ENCODE peak calls at places on chromosomes 4 and X, in six cellular contexts. U, K, N, G, D and M are unnamed samples.

GRCh38 chr4:151004222-151004621 is 10.9 kb downstream of the LRBA start:
- DNase-seq in U (no peak), K (peak; percentile 77), N (no peak), G (no peak), D (no peak), M (no peak)

GRCh38 chr4:83616252-83616651 is 80.3 kb downstream of the GPAT3 start:
- DNase-seq in U (no peak), K (no peak), N (no peak), G (no peak), D (no peak), M (no peak)

GRCh38 chrX:13898084-13898483 is 81.2 kb upstream of the GPM6B start:
- DNase-seq in U (peak; percentile 72), K (peak; percentile 41), N (no peak), G (no peak), D (no peak), M (no peak)

GRCh38 chr4:89737888-89738287 is 99.1 kb downstream of the SNCA start:
- DNase-seq in U (peak; percentile 42), K (peak; percentile 58), N (peak; percentile 12), G (no peak), D (no peak), M (no peak)

GRCh38 chr4:105715692-105716278 is 7.2 kb downstream of the GSTCD start:
- DNase-seq in U (peak; percentile 74), K (peak; percentile 22), N (peak; percentile 54), G (no peak), D (no peak), M (no peak)

GRCh38 chr4:120009731-120010130 is 56.9 kb downstream of the MAD2L1 start:
- DNase-seq in U (no peak), K (peak; percentile 69), N (peak; percentile 15), G (no peak), D (no peak), M (no peak)

GRCh38 chr4:15738877-15739276 is 36.0 kb downstream of the BST1 start:
- DNase-seq in U (no peak), K (no peak), N (no peak), G (no peak), D (no peak), M (no peak)

GRCh38 chr4:72997409-72997808 is 72.1 kb downstream of the COX18 start:
- DNase-seq in U (no peak), K (peak; percentile 69), N (no peak), G (no peak), D (no peak), M (no peak)

GRCh38 chr4:85391568-85392410 is 83.2 kb upstream of the ARHGAP24 start:
- DNase-seq in U (no peak), K (no peak), N (no peak), G (no peak), D (no peak), M (no peak)

GRCh38 chr4:128481752-128482480 is 194.3 kb upstream of the PGRMC2 start:
- DNase-seq in U (no peak), K (no peak), N (no peak), G (no peak), D (no peak), M (no peak)

GRCh38 chrX:7891928-7892327 is 35.3 kb downstream of the PNPLA4 start:
- DNase-seq in U (no peak), K (no peak), N (no peak), G (no peak), D (no peak), M (no peak)

GRCh38 chr4:31194823-31195222 is 474.7 kb downstream of the PCDH7 start:
- DNase-seq in U (no peak), K (no peak), N (no peak), G (no peak), D (no peak), M (no peak)

GRCh38 chrX:46707274-46707965 is 51.5 kb downstream of the SLC9A7 start:
- DNase-seq in U (no peak), K (no peak), N (no peak), G (no peak), D (no peak), M (no peak)

GRCh38 chr4:138706206-138706605 is 309.4 kb upstream of the NOCT start:
- DNase-seq in U (no peak), K (no peak), N (no peak), G (no peak), D (no peak), M (no peak)

GRCh38 chr4:153327247-153327646 is 17.2 kb upstream of the MND1 start:
- DNase-seq in U (no peak), K (no peak), N (no peak), G (no peak), D (no peak), M (no peak)

GRCh38 chr4:105061136-105061696 is 85.5 kb upstream of the TET2 start:
- DNase-seq in U (peak; percentile 52), K (peak; percentile 84), N (no peak), G (no peak), D (no peak), M (no peak)

GRCh38 chr4:125387770-125388169 is 73.0 kb downstream of the FAT4 start:
- DNase-seq in U (no peak), K (no peak), N (no peak), G (no peak), D (no peak), M (no peak)

GRCh38 chr4:107599841-107600240 is 120.2 kb downstream of the PAPSS1 start:
- DNase-seq in U (no peak), K (no peak), N (no peak), G (no peak), D (no peak), M (no peak)

GRCh38 chr4:124726269-124726668 is 13.7 kb upstream of the ANKRD50 start:
- DNase-seq in U (no peak), K (peak; percentile 23), N (no peak), G (no peak), D (no peak), M (no peak)

GRCh38 chr4:25236971-25237370 is 3.1 kb downstream of the PI4K2B start:
- DNase-seq in U (peak; percentile 51), K (no peak), N (no peak), G (no peak), D (no peak), M (no peak)

GRCh38 chr4:25233194-25233593 is 639 bp upstream of the PI4K2B start:
- DNase-seq in U (no peak), K (no peak), N (no peak), G (no peak), D (no peak), M (no peak)

GRCh38 chr4:25234390-25235367 is 846 bp downstream of the PI4K2B start:
- DNase-seq in U (peak; percentile 77), K (peak; percentile 97), N (peak; percentile 83), G (peak; percentile 47), D (peak; percentile 52), M (peak; percentile 29)

GRCh38 chr4:25235401-25235800 is 1.6 kb downstream of the PI4K2B start:
- DNase-seq in U (no peak), K (peak; percentile 3), N (no peak), G (no peak), D (no peak), M (no peak)

GRCh38 chr4:25233737-25234389 is at the start of gene PI4K2B:
- DNase-seq in U (peak; percentile 93), K (peak; percentile 91), N (peak; percentile 97), G (peak; percentile 91), D (peak; percentile 84), M (peak; percentile 90)
- TF ChIP-seq CTCF in U (no peak), K (no peak), N (no peak), G (no peak), D (no peak), M (no peak)

GRCh38 chrX:151386838-151387459 is 10.1 kb upstream of the VMA21 start:
- DNase-seq in U (no peak), K (no peak), N (peak; percentile 25), G (no peak), D (no peak), M (no peak)

GRCh38 chrX:151384807-151385206 is 12.2 kb upstream of the VMA21 start:
- DNase-seq in U (no peak), K (no peak), N (no peak), G (no peak), D (no peak), M (no peak)
- TF ChIP-seq CTCF in U (no peak), K (no peak), N (no peak), G (no peak), D (no peak), M (no peak)

GRCh38 chrX:154028502-154029184 is 8.9 kb upstream of the IRAK1 start:
- DNase-seq in U (no peak), K (no peak), N (no peak), G (no peak), D (no peak), M (no peak)
- TF ChIP-seq CTCF in U (no peak), K (no peak), N (no peak), G (no peak), D (no peak), M (no peak)

DNA sequence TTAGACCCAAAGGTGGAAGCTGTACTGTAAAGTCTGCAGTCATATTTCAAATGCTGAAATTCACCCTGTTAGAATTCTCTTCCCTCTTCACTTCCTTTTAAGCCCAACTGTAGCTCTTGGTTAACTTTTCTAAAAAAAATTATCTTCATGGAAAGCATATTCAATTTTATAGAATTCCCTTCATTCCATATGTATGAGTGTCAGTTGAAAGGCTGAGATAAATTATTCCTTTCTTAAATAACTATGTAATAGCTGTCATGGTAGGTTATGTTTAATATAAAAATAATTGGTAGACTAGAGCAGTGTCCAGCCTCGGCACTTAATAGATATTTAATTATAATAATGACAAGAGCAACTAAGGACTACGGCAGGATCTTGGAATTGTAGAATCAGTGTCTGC is 16.8 kb upstream of the ARSH start:
- DNase-seq in U (no peak), K (no peak), N (no peak), G (no peak), D (no peak), M (no peak)
- TF ChIP-seq CTCF in U (no peak), K (no peak), N (no peak), G (no peak), D (no peak), M (no peak)

GRCh38 chrX:71514367-71515038 is 18.4 kb upstream of the OGT start:
- DNase-seq in U (peak; percentile 25), K (no peak), N (no peak), G (no peak), D (no peak), M (no peak)
- TF ChIP-seq CTCF in U (no peak), K (no peak), N (no peak), G (no peak), D (no peak), M (no peak)

DNA sequence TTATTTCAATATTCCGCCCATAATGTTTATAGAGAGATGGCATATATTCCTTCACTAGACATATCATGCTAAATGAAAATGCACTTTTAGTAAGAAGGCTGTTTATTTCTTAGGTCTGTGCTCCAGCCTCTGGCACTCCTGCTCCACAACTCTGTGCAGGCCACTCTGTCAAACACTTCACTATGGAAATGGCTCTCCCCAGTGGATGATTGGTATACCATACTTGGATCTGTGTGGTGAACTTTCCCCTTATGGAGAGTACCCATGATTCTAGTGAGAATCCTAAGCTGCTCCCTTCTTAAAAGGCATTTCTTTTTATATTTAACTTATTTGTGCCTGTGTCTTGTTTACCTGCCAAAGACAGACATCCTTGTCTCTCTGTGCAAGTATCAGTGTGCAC is 480.1 kb upstream of the GALNT7 start:
- DNase-seq in U (peak; percentile 15), K (no peak), N (no peak), G (no peak), D (no peak), M (no peak)
- TF ChIP-seq CTCF in U (peak; percentile 38), K (no peak), N (no peak), G (no peak), D (no peak), M (no peak)